ENCODE peak calls at places on chromosomes 4 and X, in ten cellular contexts. One of them, this sample, is unnamed.

GRCh38 chrX:55908685-55909212 is 191.2 kb downstream of the RRAGB start:
- DNase-seq in left ventricle myocardium inferior: no peak
- DNase-seq in ascending aorta: no peak
- DNase-seq in AG04450: no peak
- DNase-seq in fibroblast of lung: peak; percentile 1
- DNase-seq in ovary: peak; percentile 23
- DNase-seq in fibroblast of the aortic adventitia: no peak
- DNase-seq in mammary epithelial cell: peak; percentile 20
- DNase-seq in astrocyte: no peak
- DNase-seq in tibial artery: peak; percentile 16
- DNase-seq in this sample: no peak

GRCh38 chr4:74618166-74618565 is 173.2 kb downstream of the AREG start:
- DNase-seq in left ventricle myocardium inferior: no peak
- DNase-seq in ascending aorta: no peak
- DNase-seq in AG04450: no peak
- DNase-seq in fibroblast of lung: no peak
- DNase-seq in ovary: no peak
- DNase-seq in fibroblast of the aortic adventitia: no peak
- DNase-seq in mammary epithelial cell: no peak
- DNase-seq in astrocyte: no peak
- DNase-seq in tibial artery: no peak
- DNase-seq in this sample: no peak

GRCh38 chr4:153137677-153138630 is 66.3 kb upstream of the TRIM2 start:
- DNase-seq in left ventricle myocardium inferior: no peak
- DNase-seq in ascending aorta: no peak
- DNase-seq in AG04450: no peak
- DNase-seq in fibroblast of lung: no peak
- DNase-seq in ovary: no peak
- DNase-seq in fibroblast of the aortic adventitia: no peak
- DNase-seq in mammary epithelial cell: no peak
- DNase-seq in astrocyte: no peak
- DNase-seq in tibial artery: no peak
- DNase-seq in this sample: no peak

GRCh38 chr4:145716661-145717200 is 36.8 kb downstream of the C4orf51 start:
- DNase-seq in left ventricle myocardium inferior: no peak
- DNase-seq in ascending aorta: no peak
- DNase-seq in AG04450: no peak
- DNase-seq in fibroblast of lung: no peak
- DNase-seq in ovary: no peak
- DNase-seq in fibroblast of the aortic adventitia: no peak
- DNase-seq in mammary epithelial cell: peak; percentile 32
- DNase-seq in astrocyte: no peak
- DNase-seq in tibial artery: no peak
- DNase-seq in this sample: no peak

GRCh38 chr4:157012296-157012695 is 40.7 kb upstream of the PDGFC start:
- DNase-seq in left ventricle myocardium inferior: no peak
- DNase-seq in ascending aorta: no peak
- DNase-seq in AG04450: no peak
- DNase-seq in fibroblast of lung: peak; percentile 53
- DNase-seq in ovary: no peak
- DNase-seq in fibroblast of the aortic adventitia: no peak
- DNase-seq in mammary epithelial cell: no peak
- DNase-seq in astrocyte: peak; percentile 33
- DNase-seq in tibial artery: no peak
- DNase-seq in this sample: no peak

GRCh38 chr4:69697536-69697935 is 44.5 kb upstream of the UGT2A1 start:
- DNase-seq in left ventricle myocardium inferior: no peak
- DNase-seq in ascending aorta: no peak
- DNase-seq in AG04450: no peak
- DNase-seq in fibroblast of lung: no peak
- DNase-seq in ovary: no peak
- DNase-seq in fibroblast of the aortic adventitia: no peak
- DNase-seq in mammary epithelial cell: peak; percentile 77
- DNase-seq in astrocyte: no peak
- DNase-seq in tibial artery: no peak
- DNase-seq in this sample: no peak

GRCh38 chrX:150483576-150483975 is 84.8 kb upstream of the MTM1 start:
- DNase-seq in left ventricle myocardium inferior: no peak
- DNase-seq in ascending aorta: no peak
- DNase-seq in AG04450: no peak
- DNase-seq in fibroblast of lung: no peak
- DNase-seq in ovary: no peak
- DNase-seq in fibroblast of the aortic adventitia: no peak
- DNase-seq in mammary epithelial cell: no peak
- DNase-seq in astrocyte: no peak
- DNase-seq in tibial artery: no peak
- DNase-seq in this sample: no peak

GRCh38 chr4:88119951-88120350 is 38.5 kb downstream of the ABCG2 start:
- DNase-seq in left ventricle myocardium inferior: no peak
- DNase-seq in ascending aorta: no peak
- DNase-seq in AG04450: no peak
- DNase-seq in fibroblast of lung: no peak
- DNase-seq in ovary: no peak
- DNase-seq in fibroblast of the aortic adventitia: no peak
- DNase-seq in mammary epithelial cell: no peak
- DNase-seq in astrocyte: no peak
- DNase-seq in tibial artery: no peak
- DNase-seq in this sample: no peak

GRCh38 chr4:7815562-7815961 is 124.1 kb downstream of the AFAP1 start:
- DNase-seq in left ventricle myocardium inferior: no peak
- DNase-seq in ascending aorta: no peak
- DNase-seq in AG04450: no peak
- DNase-seq in fibroblast of lung: peak; percentile 94
- DNase-seq in ovary: no peak
- DNase-seq in fibroblast of the aortic adventitia: peak; percentile 69
- DNase-seq in mammary epithelial cell: peak; percentile 67
- DNase-seq in astrocyte: peak; percentile 94
- DNase-seq in tibial artery: no peak
- DNase-seq in this sample: no peak

GRCh38 chr4:70992354-70992753 is 1.1 kb upstream of the DCK start:
- DNase-seq in left ventricle myocardium inferior: no peak
- DNase-seq in ascending aorta: no peak
- DNase-seq in AG04450: no peak
- DNase-seq in fibroblast of lung: no peak
- DNase-seq in ovary: no peak
- DNase-seq in fibroblast of the aortic adventitia: no peak
- DNase-seq in mammary epithelial cell: peak; percentile 22
- DNase-seq in astrocyte: no peak
- DNase-seq in tibial artery: no peak
- DNase-seq in this sample: peak; percentile 13

GRCh38 chr4:156571146-156571545 is 400.5 kb downstream of the PDGFC start:
- DNase-seq in left ventricle myocardium inferior: peak; percentile 27
- DNase-seq in ascending aorta: no peak
- DNase-seq in AG04450: no peak
- DNase-seq in fibroblast of lung: no peak
- DNase-seq in ovary: no peak
- DNase-seq in fibroblast of the aortic adventitia: no peak
- DNase-seq in mammary epithelial cell: no peak
- DNase-seq in astrocyte: no peak
- DNase-seq in tibial artery: no peak
- DNase-seq in this sample: no peak

GRCh38 chr4:5051210-5051691 is at the start of gene STK32B:
- DNase-seq in left ventricle myocardium inferior: peak; percentile 70
- DNase-seq in ascending aorta: no peak
- DNase-seq in AG04450: peak; percentile 41
- DNase-seq in fibroblast of lung: peak; percentile 84
- DNase-seq in ovary: peak; percentile 66
- DNase-seq in fibroblast of the aortic adventitia: peak; percentile 64
- DNase-seq in mammary epithelial cell: peak; percentile 80
- DNase-seq in astrocyte: peak; percentile 75
- DNase-seq in tibial artery: peak; percentile 62
- DNase-seq in this sample: no peak

GRCh38 chr4:69058410-69059059 is 37.7 kb upstream of the UGT2B7 start:
- DNase-seq in left ventricle myocardium inferior: no peak
- DNase-seq in ascending aorta: no peak
- DNase-seq in AG04450: no peak
- DNase-seq in fibroblast of lung: no peak
- DNase-seq in ovary: no peak
- DNase-seq in fibroblast of the aortic adventitia: no peak
- DNase-seq in mammary epithelial cell: no peak
- DNase-seq in astrocyte: no peak
- DNase-seq in tibial artery: no peak
- DNase-seq in this sample: no peak

GRCh38 chr4:152500798-152501434 is 35.0 kb downstream of the FBXW7 start:
- DNase-seq in left ventricle myocardium inferior: no peak
- DNase-seq in ascending aorta: no peak
- DNase-seq in AG04450: peak; percentile 83
- DNase-seq in fibroblast of lung: peak; percentile 85
- DNase-seq in ovary: no peak
- DNase-seq in fibroblast of the aortic adventitia: peak; percentile 96
- DNase-seq in mammary epithelial cell: peak; percentile 68
- DNase-seq in astrocyte: peak; percentile 77
- DNase-seq in tibial artery: no peak
- DNase-seq in this sample: peak; percentile 83

GRCh38 chr4:147103403-147103946 is 157.8 kb upstream of the TTC29 start:
- DNase-seq in left ventricle myocardium inferior: no peak
- DNase-seq in ascending aorta: peak; percentile 73
- DNase-seq in AG04450: peak; percentile 81
- DNase-seq in fibroblast of lung: peak; percentile 98
- DNase-seq in ovary: no peak
- DNase-seq in fibroblast of the aortic adventitia: peak; percentile 93
- DNase-seq in mammary epithelial cell: peak; percentile 83
- DNase-seq in astrocyte: peak; percentile 98
- DNase-seq in tibial artery: peak; percentile 89
- DNase-seq in this sample: no peak

GRCh38 chr4:67658302-67658701 is 42.7 kb downstream of the UBA6 start:
- DNase-seq in left ventricle myocardium inferior: no peak
- DNase-seq in ascending aorta: no peak
- DNase-seq in AG04450: no peak
- DNase-seq in fibroblast of lung: no peak
- DNase-seq in ovary: no peak
- DNase-seq in fibroblast of the aortic adventitia: no peak
- DNase-seq in mammary epithelial cell: peak; percentile 14
- DNase-seq in astrocyte: no peak
- DNase-seq in tibial artery: no peak
- DNase-seq in this sample: no peak

GRCh38 chrX:103210056-103210455 is 4.9 kb upstream of the BEX4 start:
- DNase-seq in left ventricle myocardium inferior: no peak
- DNase-seq in ascending aorta: no peak
- DNase-seq in AG04450: no peak
- DNase-seq in fibroblast of lung: no peak
- DNase-seq in ovary: no peak
- DNase-seq in fibroblast of the aortic adventitia: no peak
- DNase-seq in mammary epithelial cell: peak; percentile 11
- DNase-seq in astrocyte: no peak
- DNase-seq in tibial artery: no peak
- DNase-seq in this sample: no peak

GRCh38 chrX:12488220-12488619 is 303.0 kb upstream of the PRPS2 start:
- DNase-seq in left ventricle myocardium inferior: no peak
- DNase-seq in ascending aorta: no peak
- DNase-seq in AG04450: no peak
- DNase-seq in fibroblast of lung: peak; percentile 7
- DNase-seq in ovary: no peak
- DNase-seq in fibroblast of the aortic adventitia: peak; percentile 57
- DNase-seq in mammary epithelial cell: no peak
- DNase-seq in astrocyte: no peak
- DNase-seq in tibial artery: no peak
- DNase-seq in this sample: no peak
- TF ChIP-seq CTCF in left ventricle myocardium inferior: no peak
- TF ChIP-seq CTCF in ascending aorta: no peak
- TF ChIP-seq CTCF in AG04450: no peak
- TF ChIP-seq CTCF in fibroblast of lung: no peak
- TF ChIP-seq CTCF in ovary: no peak
- TF ChIP-seq CTCF in fibroblast of the aortic adventitia: no peak
- TF ChIP-seq CTCF in mammary epithelial cell: no peak
- TF ChIP-seq CTCF in astrocyte: no peak
- TF ChIP-seq CTCF in tibial artery: no peak
- TF ChIP-seq CTCF in this sample: no peak

GRCh38 chrX:53318766-53319353 is 37.5 kb upstream of the IQSEC2 start:
- DNase-seq in left ventricle myocardium inferior: no peak
- DNase-seq in ascending aorta: no peak
- DNase-seq in AG04450: no peak
- DNase-seq in fibroblast of lung: no peak
- DNase-seq in ovary: no peak
- DNase-seq in fibroblast of the aortic adventitia: no peak
- DNase-seq in mammary epithelial cell: no peak
- DNase-seq in astrocyte: no peak
- DNase-seq in tibial artery: no peak
- DNase-seq in this sample: no peak
- H3K4me3 ChIP-seq in left ventricle myocardium inferior: peak overlapping the region; percentile 71
- H3K4me3 ChIP-seq in ascending aorta: no peak overlapping the region
- H3K4me3 ChIP-seq in AG04450: peak overlapping the region; percentile 63
- H3K4me3 ChIP-seq in fibroblast of lung: peak overlapping the region; percentile 56
- H3K4me3 ChIP-seq in ovary: no peak overlapping the region
- H3K4me3 ChIP-seq in fibroblast of the aortic adventitia: peak overlapping the region; percentile 70
- H3K4me3 ChIP-seq in mammary epithelial cell: no peak overlapping the region
- H3K4me3 ChIP-seq in astrocyte: no peak overlapping the region
- H3K4me3 ChIP-seq in tibial artery: no peak overlapping the region
- H3K4me3 ChIP-seq in this sample: no peak overlapping the region

GRCh38 chrX:15816453-15816838 is 26.2 kb downstream of the ZRSR2 start:
- DNase-seq in left ventricle myocardium inferior: no peak
- DNase-seq in ascending aorta: no peak
- DNase-seq in AG04450: no peak
- DNase-seq in fibroblast of lung: no peak
- DNase-seq in ovary: no peak
- DNase-seq in fibroblast of the aortic adventitia: peak; percentile 7
- DNase-seq in mammary epithelial cell: no peak
- DNase-seq in astrocyte: no peak
- DNase-seq in tibial artery: no peak
- DNase-seq in this sample: no peak

GRCh38 chrX:15812212-15812938 is 22.1 kb downstream of the ZRSR2 start:
- DNase-seq in left ventricle myocardium inferior: no peak
- DNase-seq in ascending aorta: no peak
- DNase-seq in AG04450: no peak
- DNase-seq in fibroblast of lung: no peak
- DNase-seq in ovary: no peak
- DNase-seq in fibroblast of the aortic adventitia: no peak
- DNase-seq in mammary epithelial cell: no peak
- DNase-seq in astrocyte: no peak
- DNase-seq in tibial artery: no peak
- DNase-seq in this sample: no peak

GRCh38 chrX:15814811-15815210 is 24.5 kb downstream of the ZRSR2 start:
- DNase-seq in left ventricle myocardium inferior: no peak
- DNase-seq in ascending aorta: no peak
- DNase-seq in AG04450: no peak
- DNase-seq in fibroblast of lung: no peak
- DNase-seq in ovary: no peak
- DNase-seq in fibroblast of the aortic adventitia: no peak
- DNase-seq in mammary epithelial cell: no peak
- DNase-seq in astrocyte: no peak
- DNase-seq in tibial artery: no peak
- DNase-seq in this sample: no peak

GRCh38 chrX:15816886-15817285 is 26.6 kb downstream of the ZRSR2 start:
- DNase-seq in left ventricle myocardium inferior: no peak
- DNase-seq in ascending aorta: no peak
- DNase-seq in AG04450: no peak
- DNase-seq in fibroblast of lung: peak; percentile 48
- DNase-seq in ovary: no peak
- DNase-seq in fibroblast of the aortic adventitia: no peak
- DNase-seq in mammary epithelial cell: no peak
- DNase-seq in astrocyte: peak; percentile 30
- DNase-seq in tibial artery: no peak
- DNase-seq in this sample: no peak

GRCh38 chrX:15815779-15816452 is 25.6 kb downstream of the ZRSR2 start:
- DNase-seq in left ventricle myocardium inferior: no peak
- DNase-seq in ascending aorta: no peak
- DNase-seq in AG04450: no peak
- DNase-seq in fibroblast of lung: no peak
- DNase-seq in ovary: no peak
- DNase-seq in fibroblast of the aortic adventitia: peak; percentile 23
- DNase-seq in mammary epithelial cell: no peak
- DNase-seq in astrocyte: no peak
- DNase-seq in tibial artery: no peak
- DNase-seq in this sample: no peak
- TF ChIP-seq CTCF in left ventricle myocardium inferior: peak; percentile 51
- TF ChIP-seq CTCF in ascending aorta: no peak
- TF ChIP-seq CTCF in AG04450: peak; percentile 26
- TF ChIP-seq CTCF in fibroblast of lung: no peak
- TF ChIP-seq CTCF in ovary: no peak
- TF ChIP-seq CTCF in fibroblast of the aortic adventitia: peak; percentile 29
- TF ChIP-seq CTCF in mammary epithelial cell: no peak
- TF ChIP-seq CTCF in astrocyte: no peak
- TF ChIP-seq CTCF in tibial artery: no peak
- TF ChIP-seq CTCF in this sample: peak; percentile 19

GRCh38 chr4:47013373-47013772 is 18.0 kb upstream of the GABRB1 start:
- DNase-seq in left ventricle myocardium inferior: no peak
- DNase-seq in ascending aorta: no peak
- DNase-seq in AG04450: no peak
- DNase-seq in fibroblast of lung: no peak
- DNase-seq in ovary: no peak
- DNase-seq in fibroblast of the aortic adventitia: no peak
- DNase-seq in mammary epithelial cell: no peak
- DNase-seq in astrocyte: no peak
- DNase-seq in tibial artery: no peak
- DNase-seq in this sample: no peak
- H3K4me3 ChIP-seq in left ventricle myocardium inferior: no peak overlapping the region
- H3K4me3 ChIP-seq in ascending aorta: no peak overlapping the region
- H3K4me3 ChIP-seq in AG04450: no peak overlapping the region
- H3K4me3 ChIP-seq in fibroblast of lung: no peak overlapping the region
- H3K4me3 ChIP-seq in ovary: no peak overlapping the region
- H3K4me3 ChIP-seq in fibroblast of the aortic adventitia: no peak overlapping the region
- H3K4me3 ChIP-seq in mammary epithelial cell: no peak overlapping the region
- H3K4me3 ChIP-seq in astrocyte: no peak overlapping the region
- H3K4me3 ChIP-seq in tibial artery: no peak overlapping the region
- H3K4me3 ChIP-seq in this sample: no peak overlapping the region

This sample was measured in LNCaP clone FGC.